ENCODE peak calls at places on chromosome 6, in five cellular contexts. C is H1, R is H9, E is IMR-90, G is mesenchymal stem cell. V is an unnamed sample.

GRCh38 chr6:116672306-116672705 is 3.7 kb upstream of the ZUP1 start:
- DNase-seq in E (peak; percentile 3), G (no peak), C (no peak), R (no peak), V (no peak)

GRCh38 chr6:159692303-159693127 is 526 bp downstream of the SOD2 start:
- DNase-seq in C (no peak), R (peak; percentile 46), G (peak; percentile 73), E (peak; percentile 42), V (peak; percentile 27)

GRCh38 chr6:4130357-4130987 is 4.9 kb downstream of the ECI2 start:
- DNase-seq in C (no peak), G (no peak), R (no peak), E (no peak), V (no peak)

GRCh38 chr6:27889628-27890315 is 22.4 kb downstream of the OR2B2 start:
- DNase-seq in C (no peak), E (no peak), R (peak; percentile 60), G (peak; percentile 18), V (no peak)

GRCh38 chr6:167824591-167825041 is 2.1 kb upstream of the AFDN start:
- DNase-seq in G (no peak), E (peak; percentile 25), C (no peak), R (no peak), V (no peak)

GRCh38 chr6:15956205-15957106 is 172.4 kb upstream of the MYLIP start:
- DNase-seq in G (peak; percentile 67), C (no peak), R (no peak), E (no peak), V (no peak)

GRCh38 chr6:20953019-20953418 is 418.8 kb downstream of the CDKAL1 start:
- DNase-seq in R (no peak), C (no peak), G (no peak), E (no peak), V (no peak)

GRCh38 chr6:163923658-163924411 is 509.3 kb downstream of the QKI start:
- DNase-seq in C (no peak), G (no peak), E (no peak), R (no peak), V (no peak)

GRCh38 chr6:90180526-90180925 is 116.1 kb downstream of the BACH2 start:
- DNase-seq in G (no peak), E (no peak), C (no peak), R (no peak), V (no peak)

GRCh38 chr6:101401792-101402617 is 8.5 kb downstream of the GRIK2 start:
- DNase-seq in G (peak; percentile 44), C (peak; percentile 76), R (peak; percentile 83), E (peak; percentile 46), V (peak; percentile 59)

GRCh38 chr6:136793348-136793747 is 1.1 kb upstream of the MAP3K5 start:
- DNase-seq in E (no peak), R (no peak), G (no peak), C (no peak), V (no peak)

GRCh38 chr6:130259557-130259956 is 36.8 kb upstream of the SAMD3 start:
- DNase-seq in E (no peak), G (no peak), R (no peak), C (no peak), V (no peak)

GRCh38 chr6:45479834-45480696 is 102.3 kb upstream of the SUPT3H start:
- DNase-seq in G (peak; percentile 96), C (no peak), E (peak; percentile 88), R (no peak), V (no peak)

GRCh38 chr6:157240059-157240959 is 83.0 kb downstream of the TMEM242 start:
- DNase-seq in E (peak; percentile 41), C (no peak), G (peak; percentile 25), R (no peak), V (no peak)

GRCh38 chr6:26383624-26384417 is 913 bp downstream of the BTN2A2 start:
- DNase-seq in G (peak; percentile 76), C (peak; percentile 57), E (peak; percentile 72), R (peak; percentile 51), V (no peak)

GRCh38 chr6:56819604-56820003 is 135.3 kb upstream of the BEND6 start:
- DNase-seq in E (no peak), R (no peak), C (no peak), G (no peak), V (no peak)

GRCh38 chr6:12354499-12354898 is 64.3 kb downstream of the EDN1 start:
- DNase-seq in C (no peak), R (peak; percentile 63), E (peak; percentile 47), G (peak; percentile 86), V (no peak)

GRCh38 chr6:157880534-157880933 is 57.5 kb downstream of the SNX9 start:
- DNase-seq in R (no peak), C (no peak), G (no peak), E (no peak), V (no peak)

GRCh38 chr6:113600556-113601339 is 256.4 kb upstream of the MARCKS start:
- DNase-seq in G (no peak), R (no peak), E (no peak), C (no peak), V (no peak)

GRCh38 chr6:25312034-25312620 is 33.0 kb downstream of the CARMIL1 start:
- DNase-seq in C (no peak), R (no peak), E (peak; percentile 46), G (no peak), V (no peak)
- H2AFZ ChIP-seq in C (no peak overlapping the region), R (no peak overlapping the region), E (no peak overlapping the region), G (no peak overlapping the region), V (no peak overlapping the region)

DNA sequence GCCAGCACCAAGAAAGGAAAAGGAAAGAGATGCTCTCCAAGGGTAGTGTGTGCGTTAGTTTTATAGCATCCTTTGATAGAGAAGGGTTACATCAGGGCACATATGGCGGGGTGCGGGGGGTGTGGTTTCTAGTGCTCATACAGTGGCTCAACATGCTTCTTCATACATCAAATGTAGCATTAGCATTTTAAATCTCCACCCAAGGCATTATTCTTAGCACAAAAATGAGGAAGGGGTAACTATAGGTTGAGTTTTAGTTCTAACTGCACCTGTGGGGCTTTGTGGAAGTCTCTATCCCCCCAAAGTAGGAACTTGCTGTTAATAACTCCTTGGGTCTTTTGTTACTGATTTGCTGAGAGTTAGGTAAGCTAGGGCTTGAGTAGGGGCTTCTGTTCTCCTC is 89.3 kb downstream of the CEP57L1 start:
- DNase-seq in C (no peak), G (no peak), E (no peak), R (no peak), V (no peak)
- H2BK15ac ChIP-seq in C (no peak overlapping the region), G (no peak overlapping the region), E (no peak overlapping the region), R (no peak overlapping the region), V (no peak overlapping the region)

GRCh38 chr6:71284785-71285184 is 3.8 kb upstream of the OGFRL1 start:
- DNase-seq in E (no peak), G (no peak), C (no peak), R (no peak), V (no peak)

GRCh38 chr6:71279321-71279720 is 9.3 kb upstream of the OGFRL1 start:
- DNase-seq in C (no peak), R (no peak), G (no peak), E (no peak), V (no peak)

GRCh38 chr6:71280701-71281100 is 7.9 kb upstream of the OGFRL1 start:
- DNase-seq in C (no peak), G (no peak), E (no peak), R (no peak), V (no peak)

GRCh38 chr6:71277926-71278594 is 10.6 kb upstream of the OGFRL1 start:
- DNase-seq in R (no peak), G (no peak), C (no peak), E (no peak), V (no peak)

DNA sequence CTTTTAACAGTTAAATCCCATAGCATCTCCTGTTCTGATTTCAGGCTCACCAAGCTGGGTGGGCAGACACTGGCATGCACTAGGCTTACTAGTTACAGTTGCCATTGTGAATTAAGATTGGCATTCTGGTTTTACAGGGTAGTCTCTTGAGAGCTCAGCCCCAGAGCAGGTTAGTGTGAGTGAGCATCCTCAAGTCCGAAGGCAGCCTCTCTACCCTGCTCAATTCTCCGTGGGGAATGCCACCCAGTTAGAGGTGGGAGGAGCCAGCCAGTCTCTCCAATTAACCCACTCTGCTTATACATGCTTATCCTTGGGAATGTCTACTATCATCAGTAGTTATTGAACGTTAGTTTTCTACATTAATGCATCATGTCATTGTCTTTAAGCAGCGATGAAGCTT is 8.9 kb upstream of the OGFRL1 start:
- DNase-seq in E (no peak), R (no peak), C (no peak), G (no peak), V (no peak)
- H3K27me3 ChIP-seq in E (no peaks in the 10 kb centered on the region), R (no peaks in the 10 kb centered on the region), C (no peaks in the 10 kb centered on the region), G (no peaks in the 10 kb centered on the region), V (no peaks in the 10 kb centered on the region)

DNA sequence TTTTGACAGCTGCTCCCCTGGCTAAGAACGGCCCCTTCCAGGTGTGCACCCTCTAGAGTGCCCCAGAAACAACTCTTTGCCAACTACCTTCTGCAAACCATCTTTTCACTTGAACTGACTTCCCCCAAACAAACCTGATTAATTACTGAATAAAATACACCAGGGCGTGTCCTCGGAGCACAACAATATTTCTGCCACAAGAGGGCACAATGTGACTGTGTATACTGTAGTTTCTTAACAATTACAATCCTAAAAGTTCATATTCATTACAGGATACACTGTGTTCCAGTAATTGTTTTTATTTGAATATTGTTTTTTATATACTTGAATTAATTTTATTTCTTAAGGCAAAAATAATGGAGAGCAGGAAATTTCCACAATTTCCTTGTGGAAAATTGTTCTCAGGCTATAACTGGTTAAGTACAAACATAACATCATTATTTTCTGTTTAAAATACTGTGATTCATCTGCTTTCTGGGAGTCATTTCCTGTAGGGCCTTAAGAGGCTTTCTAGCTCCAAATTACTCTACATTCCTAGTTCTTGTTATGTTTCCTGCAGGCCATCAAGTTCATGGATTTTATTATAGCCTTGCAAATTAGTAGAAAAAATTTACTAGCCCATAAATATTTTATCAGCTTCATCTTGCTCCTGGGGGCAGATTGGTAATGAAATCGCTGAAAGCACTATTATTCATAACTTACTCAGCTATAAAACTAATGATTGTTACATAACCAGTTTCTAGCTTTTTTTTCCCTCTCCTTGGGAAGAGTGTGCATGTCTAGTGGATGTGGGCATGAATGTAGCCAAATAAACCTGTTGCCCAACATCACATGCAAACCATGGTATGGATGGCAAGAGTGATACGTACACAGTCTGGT is 51.9 kb upstream of the SLC22A16 start:
- DNase-seq in E (peak; percentile 88), R (no peak), G (peak; percentile 88), C (peak; percentile 52), V (peak; percentile 45)
- H2AFZ ChIP-seq in E (peak overlapping the region; percentile 87), R (no peak overlapping the region), G (no peak overlapping the region), C (no peak overlapping the region), V (no peak overlapping the region)

GRCh38 chr6:35021014-35021413 is 120.1 kb downstream of the TCP11 start:
- DNase-seq in G (no peak), E (no peak), R (peak; percentile 54), C (no peak), V (no peak)
- H2BK15ac ChIP-seq in G (no peak overlapping the region), E (no peak overlapping the region), R (no peak overlapping the region), C (no peak overlapping the region), V (no peak overlapping the region)

DNA sequence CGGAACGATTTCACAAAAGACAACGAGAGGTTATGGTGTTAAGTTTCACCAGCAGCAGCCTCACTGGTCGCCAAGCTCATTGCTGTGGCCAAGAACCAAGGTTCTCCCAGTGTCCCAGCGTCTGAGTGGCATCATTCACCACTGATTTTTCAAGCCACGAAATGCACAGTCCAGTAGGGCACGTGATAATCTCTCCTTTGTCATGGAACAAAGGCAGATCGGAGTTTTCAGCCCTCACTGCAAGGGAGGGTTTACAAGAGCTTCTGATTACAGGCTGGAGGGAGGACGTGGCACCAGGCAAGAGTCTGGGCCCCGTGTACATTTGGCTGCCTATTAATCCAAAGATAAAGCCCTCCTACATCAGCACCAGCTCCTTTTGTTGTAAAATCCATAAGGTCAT is 2.0 kb downstream of the CD24 start:
- DNase-seq in R (no peak), C (no peak), G (peak; percentile 6), E (no peak), V (peak; percentile 47)
- H3K27me3 ChIP-seq in R (no peaks in the 10 kb centered on the region), C (no peaks in the 10 kb centered on the region), G (peaks cover 34% of the 10 kb centered on the region), E (peaks cover 53% of the 10 kb centered on the region), V (no peaks in the 10 kb centered on the region)

GRCh38 chr6:2476376-2476775 is 231.0 kb upstream of the GMDS start:
- DNase-seq in G (no peak), R (no peak), C (no peak), E (no peak), V (no peak)
- H2AFZ ChIP-seq in G (no peak overlapping the region), R (no peak overlapping the region), C (no peak overlapping the region), E (no peak overlapping the region), V (no peak overlapping the region)